ENCODE peak calls at places on chromosome 20, in eight cellular contexts. F is pancreas, W is keratinocyte, X is endodermal cell, S is mammary epithelial cell, Q is sigmoid colon, A is heart right ventricle, R is HCT116. B is an unnamed sample.
A peak's percentile ranks its signal among the peaks of the same experiment; 100 is the strongest.

GRCh38 chr20:60246751-60247150 is 288.5 kb downstream of the CDH26 start:
- DNase-seq in F (no peak), W (no peak), X (no peak), S (no peak), Q (peak; percentile 32), A (no peak), R (no peak), B (no peak)

GRCh38 chr20:16708590-16708989 is 21.2 kb upstream of the SNRPB2 start:
- DNase-seq in F (no peak), W (no peak), X (no peak), S (no peak), Q (no peak), A (no peak), R (no peak), B (no peak)

GRCh38 chr20:37956099-37956498 is 53.2 kb downstream of the VSTM2L start:
- DNase-seq in F (no peak), W (no peak), X (no peak), S (no peak), Q (no peak), A (no peak), R (no peak), B (no peak)

GRCh38 chr20:43975096-43975768 is 60.6 kb downstream of the TOX2 start:
- DNase-seq in F (no peak), W (no peak), X (no peak), S (peak; percentile 85), Q (no peak), A (no peak), R (peak; percentile 86), B (no peak)

GRCh38 chr20:59835448-59836395 is 97.7 kb downstream of the SYCP2 start:
- DNase-seq in F (no peak), W (no peak), X (peak; percentile 75), S (peak; percentile 68), Q (peak; percentile 67), A (peak; percentile 40), R (no peak), B (no peak)

GRCh38 chr20:11467436-11467835 is 450.3 kb upstream of the BTBD3 start:
- DNase-seq in F (no peak), W (no peak), X (no peak), S (no peak), Q (no peak), A (no peak), R (no peak), B (no peak)

GRCh38 chr20:9532069-9532809 is 17.8 kb downstream of the LAMP5 start:
- DNase-seq in F (no peak), W (no peak), X (no peak), S (peak; percentile 19), Q (no peak), A (no peak), R (no peak), B (no peak)

GRCh38 chr20:57831326-57831991 is 121.6 kb upstream of the PMEPA1 start:
- DNase-seq in F (no peak), W (no peak), X (no peak), S (no peak), Q (no peak), A (no peak), R (no peak), B (no peak)

GRCh38 chr20:51526754-51527153 is 15.8 kb downstream of the NFATC2 start:
- DNase-seq in F (no peak), W (no peak), X (no peak), S (no peak), Q (no peak), A (no peak), R (no peak), B (no peak)

GRCh38 chr20:51526105-51526470 is 16.4 kb downstream of the NFATC2 start:
- DNase-seq in F (no peak), W (no peak), X (no peak), S (no peak), Q (no peak), A (no peak), R (no peak), B (no peak)

GRCh38 chr20:51523276-51524013 is 19.1 kb downstream of the NFATC2 start:
- DNase-seq in F (no peak), W (no peak), X (no peak), S (no peak), Q (no peak), A (no peak), R (no peak), B (no peak)

GRCh38 chr20:51528263-51529026 is 14.1 kb downstream of the NFATC2 start:
- DNase-seq in F (no peak), W (no peak), X (no peak), S (no peak), Q (no peak), A (no peak), R (no peak), B (no peak)

DNA sequence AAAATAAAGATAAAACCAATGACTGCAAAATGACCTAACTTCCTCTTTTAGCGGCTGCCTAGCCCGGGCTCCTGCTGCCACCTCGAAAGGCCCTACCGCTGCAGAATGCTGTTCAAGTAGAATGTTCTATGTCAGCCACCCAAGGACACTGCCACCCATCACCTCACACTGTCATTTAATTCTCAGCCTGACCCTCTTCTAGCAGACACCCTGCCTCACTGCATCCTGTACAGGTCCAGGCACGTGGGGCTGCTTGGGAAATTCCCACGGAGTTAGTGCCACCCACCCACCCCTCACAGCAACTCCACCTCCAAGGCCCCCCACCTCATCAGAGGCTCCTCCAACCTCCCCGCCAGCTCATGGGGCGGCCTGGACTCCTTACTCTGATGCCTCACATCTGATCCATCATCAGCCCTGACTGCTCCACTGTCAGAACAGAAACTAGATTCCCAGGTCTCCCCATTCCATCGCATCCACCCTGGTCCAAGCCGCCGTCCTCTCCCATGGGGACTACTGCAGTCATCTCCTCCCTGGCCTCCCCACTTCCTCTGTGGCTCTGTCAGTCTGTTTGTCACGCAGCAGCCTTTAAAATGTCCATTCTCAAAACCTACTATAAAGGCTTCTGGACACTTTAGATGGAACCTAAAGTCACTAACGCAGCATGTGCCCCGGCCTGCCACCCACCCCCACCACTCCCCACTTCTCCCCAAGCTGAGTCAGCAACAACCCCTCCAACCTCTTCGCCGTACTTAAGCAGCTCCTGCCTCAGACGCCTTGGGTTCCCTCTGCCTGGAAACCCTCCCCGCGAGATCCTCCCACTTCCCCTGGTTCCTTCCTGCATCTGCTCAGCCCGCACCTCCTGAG is 17.0 kb downstream of the NFATC2 start:
- DNase-seq in F (no peak), W (no peak), X (no peak), S (no peak), Q (peak; percentile 68), A (no peak), R (no peak), B (no peak)
- H3K27ac ChIP-seq in F (no peak overlapping the region), W (no peak overlapping the region), X (no peak overlapping the region), S (no peak overlapping the region), Q (no peak overlapping the region), A (peak overlapping the region; percentile 48), R (no peak overlapping the region), B (no peak overlapping the region)

DNA sequence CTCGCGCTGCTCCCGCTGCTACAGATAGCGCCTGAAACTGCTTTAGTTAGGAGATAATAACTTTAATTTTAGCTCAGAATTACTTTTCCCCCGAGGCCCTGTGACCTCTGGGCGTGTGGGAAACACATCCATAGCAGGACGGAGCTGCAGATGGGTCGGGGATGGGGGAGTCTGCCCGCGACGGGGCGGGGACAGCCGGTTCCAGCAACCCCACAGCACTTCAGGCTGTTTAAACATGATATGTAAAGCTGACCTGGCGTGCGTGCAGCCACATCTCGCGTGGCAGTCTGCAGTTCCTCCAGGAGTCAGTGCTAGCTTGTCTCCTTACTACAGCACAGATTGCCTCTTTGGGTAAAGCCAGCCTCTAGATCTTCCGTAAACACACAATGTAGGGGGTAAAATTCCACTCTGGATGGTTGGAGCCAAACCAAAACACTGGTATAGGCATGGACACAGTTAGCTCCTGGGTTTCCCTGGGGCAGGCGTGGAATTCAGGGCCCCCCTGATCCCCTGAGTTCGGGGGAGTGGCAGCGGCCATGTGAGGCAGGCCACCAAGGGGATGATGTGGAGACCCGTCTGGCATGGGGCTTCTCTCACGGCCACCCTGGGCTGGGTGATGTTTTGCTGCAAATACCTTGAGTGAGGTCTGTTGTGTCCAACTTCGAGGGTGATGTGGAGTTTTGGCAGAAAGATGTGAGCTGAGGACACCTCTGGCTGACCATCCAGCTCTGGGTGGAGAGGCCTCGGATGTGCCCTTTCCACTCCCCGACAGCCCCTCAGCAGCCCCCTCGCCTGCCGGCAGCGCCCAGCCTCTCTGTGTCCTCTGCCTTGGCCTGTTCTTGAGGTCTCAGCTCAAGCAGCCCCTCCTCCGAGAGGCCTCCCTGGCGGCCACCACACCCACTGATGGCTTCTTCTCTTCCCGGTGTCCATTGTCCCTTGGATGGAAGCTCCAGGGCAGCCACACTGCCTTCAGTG is 214.5 kb downstream of the TAF4 start:
- DNase-seq in F (no peak), W (no peak), X (no peak), S (no peak), Q (no peak), A (no peak), R (no peak), B (no peak)
- H3K4me1 ChIP-seq in F (no peaks in the 10 kb centered on the region), W (no peaks in the 10 kb centered on the region), X (no peaks in the 10 kb centered on the region), S (no peaks in the 10 kb centered on the region), Q (no peaks in the 10 kb centered on the region), A (no peaks in the 10 kb centered on the region), R (no peaks in the 10 kb centered on the region), B (no peaks in the 10 kb centered on the region)

DNA sequence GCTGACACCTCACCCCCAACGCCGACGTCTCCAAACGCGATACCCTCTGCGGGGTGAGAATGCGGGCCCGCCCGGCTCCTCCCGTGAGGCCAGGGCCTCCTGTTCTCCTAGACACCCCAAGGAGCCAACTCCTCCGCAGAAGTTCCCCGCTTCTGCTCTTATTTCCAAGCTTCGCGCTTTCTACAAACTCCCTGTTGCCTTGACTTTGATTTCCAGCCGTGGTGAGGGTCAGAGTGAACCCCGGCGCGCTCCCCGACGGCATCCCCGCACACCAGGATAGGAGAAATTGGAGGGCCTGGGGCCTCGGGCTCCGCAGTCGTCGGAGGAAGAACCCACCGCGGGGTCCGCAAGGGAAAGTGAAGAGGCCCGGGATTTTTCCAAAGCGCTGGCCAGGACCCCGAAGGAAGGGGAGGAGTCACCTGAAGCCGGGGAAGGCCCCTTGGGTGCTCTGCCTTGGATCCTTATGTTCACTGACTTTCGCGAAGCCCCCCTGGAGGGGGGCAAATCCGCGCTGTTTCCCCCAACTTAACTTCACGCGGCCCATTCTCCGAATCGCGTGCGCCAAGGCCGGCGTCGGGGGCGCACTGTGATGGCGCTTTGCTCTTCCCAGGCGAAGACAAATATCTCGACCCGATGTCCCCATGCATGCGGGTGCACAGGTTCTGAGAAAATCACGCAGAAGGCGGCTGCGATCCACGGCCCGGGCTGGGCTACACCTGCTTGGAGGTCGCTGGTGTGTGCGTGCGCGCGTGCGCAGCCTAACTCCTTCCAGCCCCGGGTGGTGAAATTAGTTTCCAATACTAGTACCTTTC is 3.0 kb upstream of the INSM1 start:
- DNase-seq in F (no peak), W (no peak), X (peak; percentile 52), S (no peak), Q (no peak), A (no peak), R (no peak), B (no peak)
- H3K27me3 ChIP-seq in F (peaks cover 42% of the 10 kb centered on the region), W (peaks cover 93% of the 10 kb centered on the region), X (peaks cover 94% of the 10 kb centered on the region), S (peaks cover 68% of the 10 kb centered on the region), Q (peaks cover 98% of the 10 kb centered on the region), A (peaks cover 99% of the 10 kb centered on the region), R (peaks cover 19% of the 10 kb centered on the region), B (peaks cover 28% of the 10 kb centered on the region)

GRCh38 chr20:4067600-4068261 is 52.4 kb upstream of the RNF24 start:
- DNase-seq in F (no peak), W (no peak), X (peak; percentile 26), S (peak; percentile 78), Q (peak; percentile 44), A (no peak), R (no peak), B (no peak)

GRCh38 chr20:4071177-4071723 is 55.9 kb upstream of the RNF24 start:
- DNase-seq in F (no peak), W (no peak), X (peak; percentile 42), S (no peak), Q (peak; percentile 50), A (no peak), R (no peak), B (no peak)

GRCh38 chr20:4070323-4071176 is 55.2 kb upstream of the RNF24 start:
- DNase-seq in F (no peak), W (no peak), X (peak; percentile 35), S (no peak), Q (peak; percentile 57), A (no peak), R (no peak), B (no peak)

GRCh38 chr20:4068708-4069107 is 53.4 kb upstream of the RNF24 start:
- DNase-seq in F (no peak), W (no peak), X (peak; percentile 35), S (peak; percentile 57), Q (peak; percentile 45), A (no peak), R (no peak), B (no peak)

GRCh38 chr20:4069741-4070140 is 54.4 kb upstream of the RNF24 start:
- DNase-seq in F (no peak), W (no peak), X (no peak), S (peak; percentile 46), Q (no peak), A (no peak), R (no peak), B (no peak)
- H3K27ac ChIP-seq in F (no peak overlapping the region), W (no peak overlapping the region), X (no peak overlapping the region), S (no peak overlapping the region), Q (no peak overlapping the region), A (peak overlapping the region; percentile 4), R (no peak overlapping the region), B (no peak overlapping the region)